ENCODE peak calls at places on chromosomes 7 and 10, in nine cellular contexts. E is testis, H is endothelial cell of umbilical vein, A is aorta, V is hepatocyte, S is IMR-90, U is A549, B is H9, X is fibroblast of lung. I is an unnamed sample.

GRCh38 chr7:30348083-30348560 is 63.7 kb downstream of the ZNRF2 start:
- DNase-seq in U (peak; percentile 73), B (no peak), X (peak; percentile 94), E (no peak), S (peak; percentile 88), H (peak; percentile 76), V (peak; percentile 8), A (no peak), I (peak; percentile 22)

GRCh38 chr10:132446195-132446581 is 49.2 kb downstream of the PWWP2B start:
- DNase-seq in B (no peak), E (no peak), X (no peak), A (no peak), V (no peak), U (no peak), H (no peak), S (no peak), I (no peak)

GRCh38 chr7:27560706-27561235 is 101.9 kb downstream of the HIBADH start:
- DNase-seq in B (no peak), X (peak; percentile 89), A (no peak), E (no peak), H (no peak), V (no peak), U (no peak), S (peak; percentile 91), I (no peak)

GRCh38 chr7:83162402-83163256 is at the start of gene PCLO:
- DNase-seq in S (peak; percentile 3), B (peak; percentile 96), A (peak; percentile 53), V (peak; percentile 96), H (peak; percentile 54), E (peak; percentile 92), X (peak; percentile 73), U (peak; percentile 92), I (peak; percentile 10)

GRCh38 chr10:47438857-47439474 is 44.9 kb downstream of the ANXA8 start:
- DNase-seq in X (peak; percentile 70), A (no peak), B (peak; percentile 64), S (peak; percentile 74), V (peak; percentile 87), U (peak; percentile 77), H (peak; percentile 45), E (peak; percentile 71), I (no peak)

GRCh38 chr7:83429493-83429892 is 219.4 kb downstream of the SEMA3E start:
- DNase-seq in H (no peak), U (no peak), E (no peak), X (no peak), B (peak; percentile 72), A (no peak), S (no peak), V (no peak), I (no peak)

GRCh38 chr10:131840788-131841118 is 60.1 kb upstream of the PPP2R2D start:
- DNase-seq in B (no peak), A (no peak), E (no peak), X (no peak), S (no peak), V (no peak), U (no peak), H (no peak), I (no peak)

GRCh38 chr10:102419561-102420442 is 834 bp upstream of the FBXL15 start:
- DNase-seq in H (peak; percentile 39), A (peak; percentile 70), U (peak; percentile 51), X (no peak), V (peak; percentile 74), S (no peak), B (peak; percentile 84), E (peak; percentile 83), I (peak; percentile 63)

GRCh38 chr10:133081636-133082035 is 6.1 kb upstream of the ADGRA1 start:
- DNase-seq in V (no peak), E (no peak), B (no peak), H (no peak), A (no peak), U (no peak), X (no peak), S (no peak), I (no peak)

DNA sequence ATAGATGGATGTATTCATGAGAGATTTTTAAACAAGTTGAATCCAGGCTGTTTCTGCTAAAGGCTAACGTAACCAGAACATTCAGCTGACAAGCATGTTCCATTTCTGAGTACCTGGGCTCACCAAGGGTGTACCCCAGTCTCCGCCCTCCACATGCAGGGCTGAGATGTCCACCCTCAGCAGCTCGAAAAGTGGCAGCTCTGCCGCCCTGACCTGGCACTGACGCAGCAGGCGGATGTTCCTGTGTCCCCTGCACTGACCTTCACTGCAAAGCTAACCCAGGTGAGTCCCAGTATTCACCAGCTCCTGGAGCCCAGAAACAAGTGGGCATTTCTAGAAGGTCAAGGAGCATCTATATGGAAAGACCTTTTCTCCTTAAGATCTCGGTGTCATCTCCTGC is 437.4 kb downstream of the PTPRN2 start:
- DNase-seq in U (no peak), V (no peak), B (no peak), A (no peak), S (no peak), E (no peak), H (no peak), X (no peak), I (no peak)
- H3K9me3 ChIP-seq in U (peaks cover 13% of the 10 kb centered on the region), V (no peaks in the 10 kb centered on the region), B (peaks cover 18% of the 10 kb centered on the region), A (no peaks in the 10 kb centered on the region), S (peaks cover 52% of the 10 kb centered on the region), E (no peaks in the 10 kb centered on the region), H (peaks cover 2% of the 10 kb centered on the region), X (peaks cover 5% of the 10 kb centered on the region), I (no peaks in the 10 kb centered on the region)

DNA sequence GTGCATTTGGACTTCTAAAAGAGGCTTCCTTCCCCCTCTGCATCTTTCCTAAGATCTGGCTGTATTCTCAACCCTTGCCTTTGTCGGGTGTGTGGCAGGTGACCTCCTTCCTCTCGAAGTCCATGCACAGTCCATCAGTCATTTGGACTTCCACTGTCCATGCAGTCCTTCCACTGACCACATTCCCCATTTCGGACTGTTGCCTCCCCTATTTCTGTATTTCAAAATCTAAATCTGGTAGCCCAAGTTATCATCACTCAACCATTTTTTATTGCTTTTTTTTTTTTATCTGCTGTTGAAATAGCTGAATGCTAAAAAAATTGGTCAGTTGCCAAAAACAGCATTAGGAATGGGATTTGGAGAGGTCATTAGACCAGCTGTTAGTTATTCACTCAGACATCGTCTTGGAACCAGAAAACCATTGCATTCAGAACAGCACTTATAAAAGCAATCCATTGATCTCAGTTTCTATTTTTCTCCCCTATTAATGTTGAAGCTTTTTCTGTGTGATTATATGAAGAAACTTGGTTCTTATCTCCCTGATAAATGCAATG is 575.6 kb downstream of the KIF20B start:
- DNase-seq in E (no peak), U (no peak), X (peak; percentile 61), A (no peak), H (no peak), S (no peak), B (no peak), V (no peak), I (no peak)
- H3K9me3 ChIP-seq in E (no peaks in the 10 kb centered on the region), U (no peaks in the 10 kb centered on the region), X (no peaks in the 10 kb centered on the region), A (no peaks in the 10 kb centered on the region), H (no peaks in the 10 kb centered on the region), S (no peaks in the 10 kb centered on the region), B (no peaks in the 10 kb centered on the region), V (no peaks in the 10 kb centered on the region), I (no peaks in the 10 kb centered on the region)

GRCh38 chr10:37952926-37953325 is 23.5 kb downstream of the ZNF25 start:
- DNase-seq in U (no peak), S (no peak), V (no peak), B (no peak), H (no peak), A (no peak), E (no peak), X (no peak), I (no peak)
- H3K9me3 ChIP-seq in U (peaks cover 38% of the 10 kb centered on the region), S (peaks cover 2% of the 10 kb centered on the region), V (no peaks in the 10 kb centered on the region), B (peaks cover 24% of the 10 kb centered on the region), H (peaks cover 3% of the 10 kb centered on the region), A (no peaks in the 10 kb centered on the region), E (no peaks in the 10 kb centered on the region), X (no peaks in the 10 kb centered on the region), I (peaks cover 14% of the 10 kb centered on the region)

DNA sequence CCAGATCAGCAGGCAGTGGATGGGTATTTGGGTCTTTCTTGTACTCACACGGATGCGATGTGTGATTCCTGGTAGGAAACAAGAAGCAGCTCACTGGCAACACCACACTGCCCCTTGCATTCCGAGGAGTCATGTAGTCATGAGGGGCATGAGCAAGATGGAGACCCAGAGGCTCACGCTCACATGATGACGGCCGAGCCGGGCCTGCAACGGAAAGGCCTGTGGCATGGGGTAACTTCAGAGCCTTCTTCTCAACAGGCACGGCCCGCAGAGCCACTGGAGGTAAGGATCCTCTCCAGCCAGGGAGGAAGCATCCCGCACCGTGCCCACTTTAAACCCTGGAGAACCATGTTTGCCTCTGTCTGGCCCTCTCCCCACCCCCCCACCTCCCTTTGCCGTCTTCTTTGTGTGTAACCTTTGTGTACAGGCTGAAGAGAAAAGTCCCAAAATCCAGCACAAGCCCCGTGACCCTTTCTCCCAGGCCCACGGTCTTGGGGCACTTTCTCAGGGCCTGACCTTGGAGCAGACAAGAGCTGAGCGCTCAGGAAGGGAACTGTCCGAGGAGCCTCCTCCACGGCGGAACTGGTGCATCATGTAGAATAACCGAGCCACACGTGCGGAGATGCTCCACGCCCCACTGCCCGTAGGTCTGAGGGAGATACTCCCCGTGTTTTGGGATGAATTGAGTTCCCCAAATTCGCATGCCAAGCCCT is 516.4 kb downstream of the DNAJB6 start:
- DNase-seq in E (no peak), B (no peak), X (no peak), S (no peak), H (no peak), U (no peak), V (no peak), A (peak; percentile 36), I (no peak)
- H3K9me3 ChIP-seq in E (no peaks in the 10 kb centered on the region), B (no peaks in the 10 kb centered on the region), X (no peaks in the 10 kb centered on the region), S (peaks cover 59% of the 10 kb centered on the region), H (peaks cover 11% of the 10 kb centered on the region), U (no peaks in the 10 kb centered on the region), V (no peaks in the 10 kb centered on the region), A (no peaks in the 10 kb centered on the region), I (no peaks in the 10 kb centered on the region)